ENCODE peak calls at places on chromosomes 13 and 19, in nine cellular contexts. G is activated naive CD4-positive, alpha-beta T cell treated with anti-CD3 and anti-CD28 coated beads, Interleukin-2, amount 50 U/mL, for 16 hours; X is iPS DF 19.7; C is hepatic stellate cell; J is stimulated activated CD8-positive, alpha-beta memory T cell treated with anti-CD3 and anti-CD28 coated beads, Interleukin-15, amount 100 ng/mL, for 4 hours; D is GM12865; P is GM12892; W is naive B cell; T is PC-3. N is an unnamed sample.

GRCh38 chr19:13007292-13008045 is 12.2 kb downstream of the NFIX start:
- DNase-seq in D (no peak), W (no peak), X (no peak), T (no peak), P (no peak), C (no peak), J (no peak), G (no peak), N (peak)

GRCh38 chr19:36547001-36547732 is 19.1 kb upstream of the ZNF260 start:
- DNase-seq in D (no peak), P (no peak), T (peak), G (no peak), X (no peak), W (no peak), J (no peak), C (no peak), N (no peak)

GRCh38 chr13:77345150-77345780 is 18.4 kb upstream of the MYCBP2 start:
- DNase-seq in W (no peak), D (peak), X (no peak), C (no peak), J (no peak), T (no peak), P (no peak), G (no peak), N (no peak)

GRCh38 chr19:16070366-16070990 is 5.8 kb upstream of the TPM4 start:
- DNase-seq in J (peak), G (peak), D (peak), X (no peak), P (peak), W (peak), T (peak), C (no peak), N (peak)

GRCh38 chr13:26967119-26968038 is 204.2 kb downstream of the USP12 start:
- DNase-seq in G (no peak), X (no peak), D (no peak), W (no peak), P (no peak), C (peak), J (no peak), T (no peak), N (peak)

GRCh38 chr19:611506-611869 is 21.8 kb downstream of the HCN2 start:
- DNase-seq in W (no peak), C (peak), D (peak), T (peak), G (peak), P (no peak), X (no peak), J (peak), N (no peak)

GRCh38 chr13:76709851-76710250 is 176.4 kb downstream of the KCTD12 start:
- DNase-seq in P (no peak), G (no peak), J (no peak), D (no peak), T (no peak), W (no peak), C (no peak), X (no peak), N (no peak)

GRCh38 chr19:632228-633067 is 889 bp downstream of the POLRMT start:
- DNase-seq in D (peak), P (peak), W (no peak), T (peak), J (no peak), C (peak), X (no peak), G (peak), N (no peak)

GRCh38 chr13:19818223-19818842 is 35.6 kb upstream of the PSPC1 start:
- DNase-seq in T (peak), P (no peak), W (peak), J (no peak), C (no peak), D (peak), X (peak), G (peak), N (peak)

GRCh38 chr19:38265213-38265861 is 964 bp downstream of the SPINT2 start:
- DNase-seq in X (no peak), D (no peak), T (peak), P (no peak), G (no peak), C (no peak), J (no peak), W (peak), N (no peak)

GRCh38 chr19:50362656-50363424 is 2.6 kb downstream of the NAPSA start:
- DNase-seq in J (no peak), D (no peak), G (no peak), X (no peak), W (no peak), T (no peak), P (no peak), C (no peak), N (no peak)

GRCh38 chr19:18542936-18543813 is at the start of gene FKBP8:
- DNase-seq in P (peak), T (peak), C (peak), D (peak), G (peak), J (peak), X (no peak), W (peak), N (peak)

GRCh38 chr13:45863716-45864590 is 12.4 kb upstream of the SIAH3 start:
- DNase-seq in G (no peak), P (no peak), W (no peak), C (no peak), T (no peak), J (no peak), D (no peak), X (no peak), N (no peak)

GRCh38 chr19:1274081-1274851 is 1.1 kb upstream of the FAM174C start:
- DNase-seq in C (no peak), J (no peak), P (no peak), T (no peak), X (no peak), W (no peak), G (no peak), D (no peak), N (peak)

GRCh38 chr19:9835507-9835949 is 410 bp downstream of the PIN1 start:
- DNase-seq in G (no peak), P (no peak), X (no peak), C (no peak), J (no peak), T (no peak), D (no peak), W (no peak), N (no peak)

GRCh38 chr13:114065926-114066774 is 66.3 kb downstream of the RASA3 start:
- DNase-seq in C (no peak), P (no peak), W (no peak), G (peak), D (peak), X (no peak), T (no peak), J (no peak), N (peak)

GRCh38 chr13:23630349-23631093 is 60.3 kb downstream of the TNFRSF19 start:
- DNase-seq in G (no peak), X (no peak), J (no peak), W (no peak), P (no peak), C (no peak), D (no peak), T (no peak), N (no peak)